ENCODE peak calls at places on chromosomes 4 and X, in nine cellular contexts. A is IMR-90; P is psoas muscle; E is activated naive CD4-positive, alpha-beta T cell treated with anti-CD3 and anti-CD28 coated beads for 36 hours; N is stimulated activated CD4-positive, alpha-beta T cell treated with anti-CD3 and anti-CD28 coated beads, TNF-alpha, amount 100 ng/mL, for 4 hours; X is iris pigment epithelial cell; S is NCI-H1048; F is AG10803; Q is stimulated activated naive CD4-positive, alpha-beta T cell. R is an unnamed sample.

GRCh38 chrX:133493366-133493765 is 78.1 kb upstream of the GPC4 start:
- DNase-seq in A (no peak), P (no peak), N (no peak), E (no peak), Q (no peak), S (no peak), X (no peak), F (no peak), R (no peak)

GRCh38 chr4:10640535-10641159 is 43.9 kb downstream of the CLNK start:
- DNase-seq in A (no peak), E (no peak), X (no peak), Q (no peak), N (no peak), S (no peak), P (no peak), F (peak), R (peak)

GRCh38 chr4:20271954-20272353 is 20.2 kb downstream of the SLIT2 start:
- DNase-seq in Q (no peak), A (no peak), N (no peak), X (no peak), P (no peak), F (no peak), S (no peak), E (no peak), R (no peak)

GRCh38 chr4:16136321-16136720 is 52.5 kb upstream of the PROM1 start:
- DNase-seq in F (peak), Q (no peak), X (no peak), S (no peak), P (no peak), A (no peak), N (no peak), E (no peak), R (no peak)

GRCh38 chr4:127479031-127479622 is 153.6 kb upstream of the INTU start:
- DNase-seq in A (peak), P (no peak), S (peak), N (no peak), F (peak), E (no peak), X (peak), Q (no peak), R (no peak)

GRCh38 chrX:9379697-9380551 is 84.9 kb upstream of the TBL1X start:
- DNase-seq in F (no peak), X (peak), P (no peak), A (peak), E (no peak), S (no peak), N (no peak), Q (no peak), R (peak)

GRCh38 chr4:13215560-13215959 is 268.6 kb downstream of the RAB28 start:
- DNase-seq in S (no peak), E (no peak), A (no peak), N (no peak), Q (no peak), F (no peak), P (no peak), X (no peak), R (no peak)

GRCh38 chr4:105613326-105613725 is 60.9 kb downstream of the ARHGEF38 start:
- DNase-seq in P (no peak), S (no peak), N (no peak), X (peak), Q (no peak), F (no peak), A (no peak), E (no peak), R (no peak)

GRCh38 chr4:4734425-4734824 is 125.0 kb upstream of the MSX1 start:
- DNase-seq in X (no peak), S (no peak), F (no peak), P (no peak), E (no peak), N (no peak), A (no peak), Q (no peak), R (no peak)

GRCh38 chrX:102684772-102685520 is 27.3 kb upstream of the GPRASP2 start:
- DNase-seq in A (no peak), P (no peak), Q (no peak), N (no peak), S (no peak), E (no peak), F (no peak), X (no peak), R (no peak)

GRCh38 chrX:55008571-55009358 is 8.6 kb downstream of the APEX2 start:
- DNase-seq in N (no peak), P (no peak), S (no peak), X (peak), F (peak), E (peak), A (peak), Q (no peak), R (no peak)

GRCh38 chrX:1462596-1463251 is 10.0 kb upstream of the ASMTL start:
- DNase-seq in F (no peak), X (peak), E (peak), A (peak), N (peak), Q (peak), P (no peak), S (no peak), R (peak)

GRCh38 chr4:145937021-145937861 is 1.4 kb downstream of the ZNF827 start:
- DNase-seq in P (peak), X (peak), A (peak), E (peak), N (peak), F (peak), S (no peak), Q (peak), R (peak)

GRCh38 chr4:176189891-176190795 is 5.2 kb downstream of the SPATA4 start:
- DNase-seq in Q (no peak), N (no peak), S (no peak), F (peak), A (peak), X (peak), P (no peak), E (no peak), R (no peak)

GRCh38 chr4:158610790-158611189 is 60.9 kb downstream of the C4orf46 start:
- DNase-seq in A (peak), Q (no peak), P (no peak), E (peak), F (no peak), X (peak), S (no peak), N (no peak), R (no peak)

GRCh38 chr4:38859501-38859900 is 2.9 kb upstream of the TLR6 start:
- DNase-seq in N (no peak), X (no peak), S (no peak), F (no peak), E (no peak), P (no peak), A (no peak), Q (no peak), R (no peak)

GRCh38 chrX:67555578-67556203 is 11.9 kb downstream of the AR start:
- DNase-seq in S (peak), F (peak), A (peak), Q (no peak), E (no peak), X (peak), P (peak), N (no peak), R (peak)

GRCh38 chr4:158993895-158994294 is 109.0 kb upstream of the RAPGEF2 start:
- DNase-seq in P (no peak), S (no peak), E (no peak), X (no peak), N (no peak), Q (no peak), A (no peak), F (no peak), R (no peak)

GRCh38 chr4:140826701-140827027 is 70.5 kb upstream of the TBC1D9 start:
- DNase-seq in X (no peak), F (no peak), Q (no peak), P (no peak), S (no peak), A (no peak), E (no peak), N (no peak), R (no peak)

GRCh38 chr4:37892641-37893040 is 1.8 kb downstream of the TBC1D1 start:
- DNase-seq in S (no peak), P (no peak), X (no peak), A (no peak), N (peak), E (peak), Q (no peak), F (no peak), R (no peak)

GRCh38 chrX:67789536-67789935 is 245.7 kb downstream of the AR start:
- DNase-seq in N (no peak), X (no peak), F (no peak), P (no peak), Q (no peak), S (no peak), E (no peak), A (no peak), R (no peak)

GRCh38 chr4:178823673-178824072 is 1381.4 kb upstream of the AGA start:
- DNase-seq in Q (no peak), X (peak), S (no peak), E (no peak), A (peak), P (no peak), F (no peak), N (no peak), R (no peak)

GRCh38 chr4:20368926-20369325 is 117.2 kb downstream of the SLIT2 start:
- DNase-seq in E (no peak), S (no peak), A (peak), N (no peak), X (peak), P (no peak), Q (no peak), F (peak), R (no peak)

GRCh38 chrX:130171446-130172126 is at the start of gene RAB33A:
- DNase-seq in A (no peak), N (no peak), E (peak), X (peak), F (peak), S (no peak), P (no peak), Q (peak), R (peak)

GRCh38 chr4:104966349-104967033 is 180.2 kb upstream of the TET2 start:
- DNase-seq in Q (no peak), N (no peak), X (peak), P (no peak), S (no peak), F (no peak), A (no peak), E (peak), R (no peak)

GRCh38 chrX:34365482-34365881 is 233.4 kb upstream of the FAM47A start:
- DNase-seq in X (peak), N (no peak), Q (no peak), P (no peak), S (no peak), E (no peak), A (peak), F (peak), R (no peak)

GRCh38 chr4:145929415-145930178 is 9.0 kb downstream of the ZNF827 start:
- DNase-seq in X (no peak), F (no peak), S (no peak), N (no peak), Q (no peak), A (no peak), P (no peak), E (no peak), R (no peak)

GRCh38 chr4:112127736-112128322 is 17.4 kb upstream of the FAM241A start:
- DNase-seq in N (no peak), A (peak), E (peak), X (peak), F (peak), P (no peak), Q (no peak), S (no peak), R (no peak)

GRCh38 chrX:122783918-122784317 is 400.2 kb upstream of the GRIA3 start:
- DNase-seq in P (no peak), A (no peak), E (no peak), S (no peak), Q (no peak), F (no peak), N (no peak), X (no peak), R (no peak)

GRCh38 chr4:131609039-131609438 is 1540.1 kb upstream of the PCDH10 start:
- DNase-seq in F (no peak), P (no peak), Q (no peak), A (no peak), S (no peak), X (peak), E (no peak), N (no peak), R (no peak)

GRCh38 chr4:138910914-138911336 is 104.7 kb upstream of the NOCT start:
- DNase-seq in A (peak), P (peak), F (peak), N (no peak), X (peak), Q (no peak), E (no peak), S (no peak), R (no peak)

GRCh38 chrX:10932842-10933440 is 178.2 kb upstream of the HCCS start:
- DNase-seq in E (no peak), A (peak), Q (no peak), X (peak), S (no peak), F (no peak), N (no peak), P (no peak), R (no peak)

GRCh38 chr4:164012396-164013027 is 518.0 kb downstream of the TMA16 start:
- DNase-seq in F (no peak), P (no peak), A (no peak), Q (no peak), E (peak), N (no peak), S (peak), X (peak), R (peak)

GRCh38 chr4:125836597-125837195 is 521.9 kb downstream of the FAT4 start:
- DNase-seq in X (peak), N (no peak), F (no peak), Q (no peak), S (no peak), E (no peak), A (peak), P (no peak), R (no peak)

GRCh38 chrX:2185341-2186082 is 315.3 kb downstream of the DHRSX start:
- DNase-seq in A (no peak), S (no peak), N (no peak), F (no peak), Q (no peak), X (no peak), E (no peak), P (no peak), R (no peak)

GRCh38 chr4:106160560-106160959 is 155.4 kb downstream of the TBCK start:
- DNase-seq in Q (no peak), P (no peak), A (peak), N (no peak), F (no peak), S (no peak), E (no peak), X (no peak), R (no peak)

GRCh38 chr4:110998308-110998707 is 375.4 kb upstream of the PITX2 start:
- DNase-seq in X (no peak), Q (no peak), N (no peak), E (no peak), F (no peak), S (no peak), A (no peak), P (no peak), R (no peak)